ENCODE peak calls at places on chromosome 12, in six cellular contexts. One of them, this sample, is unnamed.

GRCh38 chr12:33111850-33112249 is 215.3 kb upstream of the PKP2 start:
- DNase-seq in suprapubic skin: no peak
- DNase-seq in heart left ventricle: no peak
- DNase-seq in Peyer's patch: no peak
- DNase-seq in ascending aorta: no peak
- DNase-seq in heart right ventricle: no peak
- DNase-seq in this sample: no peak

GRCh38 chr12:94643585-94643984 is 6.8 kb downstream of the TMCC3 start:
- DNase-seq in heart left ventricle: no peak
- DNase-seq in suprapubic skin: no peak
- DNase-seq in heart right ventricle: no peak
- DNase-seq in Peyer's patch: peak
- DNase-seq in ascending aorta: no peak
- DNase-seq in this sample: no peak

GRCh38 chr12:8822298-8822697 is at the start of gene A2ML1:
- DNase-seq in heart right ventricle: no peak
- DNase-seq in heart left ventricle: no peak
- DNase-seq in ascending aorta: no peak
- DNase-seq in Peyer's patch: no peak
- DNase-seq in suprapubic skin: no peak
- DNase-seq in this sample: no peak

GRCh38 chr12:115623275-115623674 is 654.2 kb downstream of the MED13L start:
- DNase-seq in heart left ventricle: no peak
- DNase-seq in suprapubic skin: no peak
- DNase-seq in heart right ventricle: no peak
- DNase-seq in Peyer's patch: no peak
- DNase-seq in ascending aorta: no peak
- DNase-seq in this sample: no peak

GRCh38 chr12:23952071-23952470 is 2.6 kb upstream of the SOX5 start:
- DNase-seq in heart left ventricle: no peak
- DNase-seq in suprapubic skin: no peak
- DNase-seq in ascending aorta: no peak
- DNase-seq in heart right ventricle: no peak
- DNase-seq in Peyer's patch: no peak
- DNase-seq in this sample: no peak

GRCh38 chr12:7289743-7290142 is 14.1 kb upstream of the ACSM4 start:
- DNase-seq in ascending aorta: no peak
- DNase-seq in heart right ventricle: no peak
- DNase-seq in Peyer's patch: no peak
- DNase-seq in heart left ventricle: no peak
- DNase-seq in suprapubic skin: no peak
- DNase-seq in this sample: no peak

GRCh38 chr12:66235626-66236281 is 46.7 kb downstream of the IRAK3 start:
- DNase-seq in suprapubic skin: no peak
- DNase-seq in heart left ventricle: no peak
- DNase-seq in Peyer's patch: no peak
- DNase-seq in ascending aorta: no peak
- DNase-seq in heart right ventricle: no peak
- DNase-seq in this sample: no peak

GRCh38 chr12:98856897-98857540 is 211.9 kb downstream of the APAF1 start:
- DNase-seq in heart left ventricle: no peak
- DNase-seq in suprapubic skin: no peak
- DNase-seq in Peyer's patch: no peak
- DNase-seq in heart right ventricle: no peak
- DNase-seq in ascending aorta: no peak
- DNase-seq in this sample: no peak

GRCh38 chr12:75852143-75852542 is 179.4 kb downstream of the PHLDA1 start:
- DNase-seq in ascending aorta: no peak
- DNase-seq in Peyer's patch: no peak
- DNase-seq in heart left ventricle: no peak
- DNase-seq in suprapubic skin: no peak
- DNase-seq in heart right ventricle: no peak
- DNase-seq in this sample: no peak

GRCh38 chr12:13198921-13199320 is 2.4 kb downstream of the EMP1 start:
- DNase-seq in heart left ventricle: no peak
- DNase-seq in Peyer's patch: no peak
- DNase-seq in suprapubic skin: no peak
- DNase-seq in heart right ventricle: no peak
- DNase-seq in ascending aorta: no peak
- DNase-seq in this sample: no peak

GRCh38 chr12:79933580-79934264 is 1.2 kb downstream of the PPP1R12A start:
- DNase-seq in Peyer's patch: peak
- DNase-seq in heart left ventricle: no peak
- DNase-seq in suprapubic skin: no peak
- DNase-seq in heart right ventricle: no peak
- DNase-seq in ascending aorta: no peak
- DNase-seq in this sample: no peak

GRCh38 chr12:65122661-65123060 is 1.6 kb upstream of the WIF1 start:
- DNase-seq in suprapubic skin: no peak
- DNase-seq in ascending aorta: no peak
- DNase-seq in Peyer's patch: no peak
- DNase-seq in heart left ventricle: no peak
- DNase-seq in heart right ventricle: no peak
- DNase-seq in this sample: no peak

GRCh38 chr12:102234599-102234998 is 37.0 kb upstream of the PMCH start:
- DNase-seq in heart left ventricle: no peak
- DNase-seq in Peyer's patch: no peak
- DNase-seq in ascending aorta: no peak
- DNase-seq in heart right ventricle: no peak
- DNase-seq in suprapubic skin: no peak
- DNase-seq in this sample: no peak

GRCh38 chr12:31477669-31478068 is 113.3 kb downstream of the DENND5B start:
- DNase-seq in suprapubic skin: no peak
- DNase-seq in Peyer's patch: no peak
- DNase-seq in heart left ventricle: no peak
- DNase-seq in heart right ventricle: no peak
- DNase-seq in ascending aorta: no peak
- DNase-seq in this sample: no peak

GRCh38 chr12:76346798-76347420 is 1.3 kb downstream of the BBS10 start:
- DNase-seq in heart left ventricle: peak
- DNase-seq in ascending aorta: no peak
- DNase-seq in heart right ventricle: no peak
- DNase-seq in suprapubic skin: no peak
- DNase-seq in Peyer's patch: no peak
- DNase-seq in this sample: no peak

GRCh38 chr12:810635-811415 is 58.4 kb downstream of the WNK1 start:
- DNase-seq in suprapubic skin: no peak
- DNase-seq in heart right ventricle: no peak
- DNase-seq in ascending aorta: no peak
- DNase-seq in Peyer's patch: no peak
- DNase-seq in heart left ventricle: no peak
- DNase-seq in this sample: no peak

GRCh38 chr12:68815232-68815927 is 7.4 kb downstream of the MDM2 start:
- DNase-seq in Peyer's patch: no peak
- DNase-seq in suprapubic skin: no peak
- DNase-seq in heart right ventricle: no peak
- DNase-seq in heart left ventricle: no peak
- DNase-seq in ascending aorta: no peak
- DNase-seq in this sample: no peak

GRCh38 chr12:114691196-114691595 is 7.2 kb upstream of the TBX3 start:
- DNase-seq in Peyer's patch: no peak
- DNase-seq in heart right ventricle: no peak
- DNase-seq in suprapubic skin: no peak
- DNase-seq in heart left ventricle: no peak
- DNase-seq in ascending aorta: no peak
- DNase-seq in this sample: no peak

GRCh38 chr12:95185096-95185495 is 32.2 kb downstream of the FGD6 start:
- DNase-seq in suprapubic skin: no peak
- DNase-seq in heart left ventricle: no peak
- DNase-seq in Peyer's patch: no peak
- DNase-seq in heart right ventricle: no peak
- DNase-seq in ascending aorta: no peak
- DNase-seq in this sample: no peak

GRCh38 chr12:103725398-103725797 is 115.6 kb downstream of the NT5DC3 start:
- DNase-seq in heart right ventricle: no peak
- DNase-seq in Peyer's patch: no peak
- DNase-seq in ascending aorta: no peak
- DNase-seq in heart left ventricle: no peak
- DNase-seq in suprapubic skin: no peak
- DNase-seq in this sample: no peak

GRCh38 chr12:51118706-51119105 is 35.3 kb upstream of the CSRNP2 start:
- DNase-seq in suprapubic skin: no peak
- DNase-seq in heart left ventricle: no peak
- DNase-seq in heart right ventricle: no peak
- DNase-seq in ascending aorta: no peak
- DNase-seq in Peyer's patch: no peak
- DNase-seq in this sample: no peak

GRCh38 chr12:67193705-67194104 is 75.5 kb upstream of the CAND1 start:
- DNase-seq in heart left ventricle: no peak
- DNase-seq in suprapubic skin: no peak
- DNase-seq in Peyer's patch: no peak
- DNase-seq in ascending aorta: no peak
- DNase-seq in heart right ventricle: no peak
- DNase-seq in this sample: no peak

GRCh38 chr12:132400011-132400641 is 70.7 kb upstream of the GALNT9 start:
- DNase-seq in ascending aorta: no peak
- DNase-seq in heart right ventricle: no peak
- DNase-seq in suprapubic skin: no peak
- DNase-seq in heart left ventricle: peak
- DNase-seq in Peyer's patch: peak
- DNase-seq in this sample: peak

GRCh38 chr12:102169922-102170698 is 27.5 kb downstream of the PMCH start:
- DNase-seq in suprapubic skin: no peak
- DNase-seq in Peyer's patch: peak
- DNase-seq in heart left ventricle: no peak
- DNase-seq in heart right ventricle: no peak
- DNase-seq in ascending aorta: no peak
- DNase-seq in this sample: no peak

GRCh38 chr12:132282950-132283771 is 46.2 kb downstream of the GALNT9 start:
- DNase-seq in heart left ventricle: no peak
- DNase-seq in Peyer's patch: no peak
- DNase-seq in ascending aorta: no peak
- DNase-seq in suprapubic skin: no peak
- DNase-seq in heart right ventricle: peak
- DNase-seq in this sample: no peak

GRCh38 chr12:105724651-105725050 is 394.2 kb downstream of the C12orf75 start:
- DNase-seq in heart right ventricle: no peak
- DNase-seq in suprapubic skin: no peak
- DNase-seq in Peyer's patch: no peak
- DNase-seq in heart left ventricle: no peak
- DNase-seq in ascending aorta: no peak
- DNase-seq in this sample: no peak

GRCh38 chr12:6534914-6535696 is 788 bp downstream of the GAPDH start:
- DNase-seq in heart left ventricle: peak
- DNase-seq in suprapubic skin: peak
- DNase-seq in ascending aorta: peak
- DNase-seq in heart right ventricle: peak
- DNase-seq in Peyer's patch: peak
- DNase-seq in this sample: peak

GRCh38 chr12:105329926-105330282 is 587 bp upstream of the C12orf75 start:
- DNase-seq in heart left ventricle: no peak
- DNase-seq in suprapubic skin: no peak
- DNase-seq in ascending aorta: no peak
- DNase-seq in heart right ventricle: no peak
- DNase-seq in Peyer's patch: no peak
- DNase-seq in this sample: no peak

GRCh38 chr12:9751204-9752144 is 9.2 kb downstream of the CD69 start:
- DNase-seq in heart right ventricle: no peak
- DNase-seq in suprapubic skin: no peak
- DNase-seq in heart left ventricle: no peak
- DNase-seq in ascending aorta: no peak
- DNase-seq in Peyer's patch: no peak
- DNase-seq in this sample: no peak

GRCh38 chr12:131755305-131756113 is 44.6 kb downstream of the SFSWAP start:
- DNase-seq in suprapubic skin: no peak
- DNase-seq in heart right ventricle: no peak
- DNase-seq in heart left ventricle: no peak
- DNase-seq in Peyer's patch: no peak
- DNase-seq in ascending aorta: no peak
- DNase-seq in this sample: no peak

GRCh38 chr12:104637616-104638015 is 180.9 kb downstream of the CHST11 start:
- DNase-seq in heart right ventricle: no peak
- DNase-seq in ascending aorta: no peak
- DNase-seq in heart left ventricle: peak
- DNase-seq in Peyer's patch: no peak
- DNase-seq in suprapubic skin: no peak
- DNase-seq in this sample: no peak

DNA sequence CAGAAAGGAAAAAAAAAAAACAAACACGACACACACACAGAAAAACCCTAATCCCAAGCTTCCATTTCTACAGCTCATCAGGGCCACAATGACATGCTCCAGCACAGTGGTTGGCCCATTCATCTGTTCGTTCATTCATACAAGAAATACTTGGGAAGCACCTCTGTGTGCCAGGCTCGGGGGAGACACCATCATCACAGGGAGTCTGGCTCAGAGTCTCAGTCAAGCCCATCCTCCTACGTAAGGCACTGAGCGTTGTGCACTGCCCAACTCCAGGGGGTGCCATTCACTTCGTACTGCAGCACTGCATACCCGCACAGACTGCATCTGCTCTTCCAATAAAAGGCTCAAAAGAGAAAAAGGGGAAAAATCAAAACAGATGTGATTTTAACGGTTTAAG is 15.3 kb downstream of the VPS37B start:
- DNase-seq in Peyer's patch: no peak
- DNase-seq in ascending aorta: peak
- DNase-seq in heart right ventricle: no peak
- DNase-seq in heart left ventricle: no peak
- DNase-seq in suprapubic skin: no peak
- DNase-seq in this sample: no peak
- H3K27ac ChIP-seq in Peyer's patch: no peak
- H3K27ac ChIP-seq in ascending aorta: no peak
- H3K27ac ChIP-seq in heart right ventricle: peak
- H3K27ac ChIP-seq in heart left ventricle: peak
- H3K27ac ChIP-seq in suprapubic skin: no peak
- H3K27ac ChIP-seq in this sample: no peak

DNA sequence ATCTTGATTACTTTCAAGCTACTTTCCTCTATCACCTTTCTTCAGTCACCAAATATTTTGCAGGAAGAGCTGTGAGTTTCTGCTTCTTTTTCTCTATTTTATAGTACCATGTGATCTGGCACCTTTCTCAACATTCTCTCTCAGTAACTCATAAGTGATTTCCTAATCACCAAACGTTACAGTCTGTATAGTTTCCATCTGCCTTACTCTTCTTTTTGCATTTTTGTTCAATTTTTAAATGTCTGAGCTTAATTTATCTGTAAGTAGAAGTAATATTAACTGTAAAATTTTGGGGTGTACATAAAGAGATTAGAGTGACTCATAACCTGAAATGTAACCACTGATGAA is 422.1 kb upstream of the SYT1 start:
- DNase-seq in suprapubic skin: no peak
- DNase-seq in ascending aorta: no peak
- DNase-seq in Peyer's patch: no peak
- DNase-seq in heart left ventricle: no peak
- DNase-seq in heart right ventricle: no peak
- DNase-seq in this sample: no peak
- H3K27ac ChIP-seq in suprapubic skin: no peak
- H3K27ac ChIP-seq in ascending aorta: no peak
- H3K27ac ChIP-seq in Peyer's patch: no peak
- H3K27ac ChIP-seq in heart left ventricle: no peak
- H3K27ac ChIP-seq in heart right ventricle: no peak
- H3K27ac ChIP-seq in this sample: no peak

GRCh38 chr12:52945389-52946232 is 3.3 kb upstream of the KRT18 start:
- DNase-seq in Peyer's patch: peak
- DNase-seq in suprapubic skin: no peak
- DNase-seq in heart left ventricle: no peak
- DNase-seq in ascending aorta: no peak
- DNase-seq in heart right ventricle: no peak
- DNase-seq in this sample: peak
- H3K27ac ChIP-seq in Peyer's patch: no peak
- H3K27ac ChIP-seq in suprapubic skin: no peak
- H3K27ac ChIP-seq in heart left ventricle: no peak
- H3K27ac ChIP-seq in ascending aorta: no peak
- H3K27ac ChIP-seq in heart right ventricle: no peak
- H3K27ac ChIP-seq in this sample: peak

GRCh38 chr12:110565919-110566871 is 16.9 kb downstream of the PPTC7 start:
- DNase-seq in Peyer's patch: no peak
- DNase-seq in heart left ventricle: no peak
- DNase-seq in suprapubic skin: no peak
- DNase-seq in heart right ventricle: no peak
- DNase-seq in ascending aorta: no peak
- DNase-seq in this sample: no peak
- H3K27ac ChIP-seq in Peyer's patch: no peak
- H3K27ac ChIP-seq in heart left ventricle: peak
- H3K27ac ChIP-seq in suprapubic skin: peak
- H3K27ac ChIP-seq in heart right ventricle: peak
- H3K27ac ChIP-seq in ascending aorta: no peak
- H3K27ac ChIP-seq in this sample: no peak

This sample was measured in left lung.